ENCODE peak calls at places on chromosomes 16 and 17, in nine cellular contexts. One of them, this sample, is unnamed. For H3K9me3, the result is how much of the 10 kb centered on the place peaks cover.

GRCh38 chr17:82848022-82848592 is 8.3 kb upstream of the ZNF750 start:
- DNase-seq in heart left ventricle: no peak
- DNase-seq in testis: no peak
- DNase-seq in adrenal gland: no peak
- DNase-seq in A549: no peak
- DNase-seq in tibial nerve: peak
- DNase-seq in upper lobe of left lung: peak
- DNase-seq in transverse colon: peak
- DNase-seq in stomach: peak
- DNase-seq in this sample: peak

GRCh38 chr16:13148836-13149235 is 247.4 kb downstream of the SHISA9 start:
- DNase-seq in upper lobe of left lung: no peak
- DNase-seq in A549: no peak
- DNase-seq in tibial nerve: no peak
- DNase-seq in transverse colon: no peak
- DNase-seq in heart left ventricle: no peak
- DNase-seq in adrenal gland: no peak
- DNase-seq in testis: no peak
- DNase-seq in stomach: no peak
- DNase-seq in this sample: no peak

GRCh38 chr16:80973991-80974390 is 32.7 kb downstream of the CMC2 start:
- DNase-seq in A549: no peak
- DNase-seq in heart left ventricle: no peak
- DNase-seq in testis: no peak
- DNase-seq in tibial nerve: no peak
- DNase-seq in stomach: no peak
- DNase-seq in transverse colon: no peak
- DNase-seq in upper lobe of left lung: no peak
- DNase-seq in adrenal gland: no peak
- DNase-seq in this sample: no peak

GRCh38 chr17:82791532-82791931 is 39.7 kb downstream of the TBCD start:
- DNase-seq in transverse colon: no peak
- DNase-seq in testis: no peak
- DNase-seq in heart left ventricle: no peak
- DNase-seq in upper lobe of left lung: no peak
- DNase-seq in adrenal gland: no peak
- DNase-seq in A549: no peak
- DNase-seq in stomach: no peak
- DNase-seq in tibial nerve: no peak
- DNase-seq in this sample: no peak

GRCh38 chr17:50688168-50688719 is 19.5 kb downstream of the ANKRD40 start:
- DNase-seq in heart left ventricle: no peak
- DNase-seq in stomach: no peak
- DNase-seq in tibial nerve: no peak
- DNase-seq in A549: no peak
- DNase-seq in transverse colon: no peak
- DNase-seq in testis: no peak
- DNase-seq in upper lobe of left lung: no peak
- DNase-seq in adrenal gland: no peak
- DNase-seq in this sample: no peak

GRCh38 chr17:40854175-40854814 is 12.7 kb downstream of the KRT12 start:
- DNase-seq in testis: no peak
- DNase-seq in adrenal gland: no peak
- DNase-seq in A549: peak
- DNase-seq in transverse colon: no peak
- DNase-seq in upper lobe of left lung: no peak
- DNase-seq in heart left ventricle: no peak
- DNase-seq in tibial nerve: no peak
- DNase-seq in stomach: no peak
- DNase-seq in this sample: no peak

GRCh38 chr17:59754547-59754946 is 47.1 kb downstream of the VMP1 start:
- DNase-seq in transverse colon: no peak
- DNase-seq in adrenal gland: peak
- DNase-seq in stomach: no peak
- DNase-seq in heart left ventricle: no peak
- DNase-seq in upper lobe of left lung: no peak
- DNase-seq in A549: peak
- DNase-seq in tibial nerve: no peak
- DNase-seq in testis: no peak
- DNase-seq in this sample: no peak

GRCh38 chr16:57413301-57413730 is 8.7 kb downstream of the CCL17 start:
- DNase-seq in upper lobe of left lung: peak
- DNase-seq in adrenal gland: no peak
- DNase-seq in A549: no peak
- DNase-seq in heart left ventricle: no peak
- DNase-seq in stomach: no peak
- DNase-seq in testis: no peak
- DNase-seq in transverse colon: no peak
- DNase-seq in tibial nerve: no peak
- DNase-seq in this sample: peak

GRCh38 chr17:45092932-45093430 is 31.9 kb downstream of the NMT1 start:
- DNase-seq in stomach: peak
- DNase-seq in A549: peak
- DNase-seq in transverse colon: peak
- DNase-seq in tibial nerve: peak
- DNase-seq in upper lobe of left lung: no peak
- DNase-seq in testis: peak
- DNase-seq in heart left ventricle: peak
- DNase-seq in adrenal gland: peak
- DNase-seq in this sample: no peak

GRCh38 chr16:27853101-27853500 is 210.4 kb downstream of the GSG1L start:
- DNase-seq in upper lobe of left lung: no peak
- DNase-seq in A549: no peak
- DNase-seq in transverse colon: no peak
- DNase-seq in testis: no peak
- DNase-seq in adrenal gland: no peak
- DNase-seq in stomach: no peak
- DNase-seq in heart left ventricle: no peak
- DNase-seq in tibial nerve: no peak
- DNase-seq in this sample: peak

GRCh38 chr16:1527836-1528811 is 5.3 kb upstream of the TMEM204 start:
- DNase-seq in tibial nerve: no peak
- DNase-seq in stomach: no peak
- DNase-seq in upper lobe of left lung: peak
- DNase-seq in testis: peak
- DNase-seq in heart left ventricle: peak
- DNase-seq in adrenal gland: peak
- DNase-seq in A549: no peak
- DNase-seq in transverse colon: no peak
- DNase-seq in this sample: no peak

GRCh38 chr16:29007865-29008593 is 23.2 kb downstream of the LAT start:
- DNase-seq in A549: no peak
- DNase-seq in adrenal gland: no peak
- DNase-seq in testis: peak
- DNase-seq in transverse colon: no peak
- DNase-seq in stomach: no peak
- DNase-seq in upper lobe of left lung: no peak
- DNase-seq in heart left ventricle: no peak
- DNase-seq in tibial nerve: no peak
- DNase-seq in this sample: no peak

GRCh38 chr17:82424001-82424862 is 5.8 kb upstream of the OGFOD3 start:
- DNase-seq in transverse colon: peak
- DNase-seq in testis: peak
- DNase-seq in stomach: peak
- DNase-seq in A549: no peak
- DNase-seq in heart left ventricle: peak
- DNase-seq in adrenal gland: no peak
- DNase-seq in upper lobe of left lung: peak
- DNase-seq in tibial nerve: peak
- DNase-seq in this sample: no peak

GRCh38 chr17:6421700-6422604 is 13.0 kb downstream of the AIPL1 start:
- DNase-seq in testis: peak
- DNase-seq in A549: peak
- DNase-seq in heart left ventricle: peak
- DNase-seq in stomach: peak
- DNase-seq in adrenal gland: peak
- DNase-seq in upper lobe of left lung: no peak
- DNase-seq in transverse colon: peak
- DNase-seq in tibial nerve: peak
- DNase-seq in this sample: peak

GRCh38 chr16:10128397-10129258 is 53.6 kb downstream of the GRIN2A start:
- DNase-seq in A549: no peak
- DNase-seq in transverse colon: no peak
- DNase-seq in testis: no peak
- DNase-seq in adrenal gland: no peak
- DNase-seq in upper lobe of left lung: no peak
- DNase-seq in stomach: no peak
- DNase-seq in tibial nerve: no peak
- DNase-seq in heart left ventricle: no peak
- DNase-seq in this sample: no peak

GRCh38 chr16:29820271-29820701 is at the start of gene MVP:
- DNase-seq in heart left ventricle: peak
- DNase-seq in upper lobe of left lung: peak
- DNase-seq in adrenal gland: peak
- DNase-seq in testis: peak
- DNase-seq in A549: peak
- DNase-seq in tibial nerve: peak
- DNase-seq in stomach: peak
- DNase-seq in transverse colon: peak
- DNase-seq in this sample: peak

GRCh38 chr17:80619535-80620235 is 75.0 kb downstream of the RPTOR start:
- DNase-seq in stomach: no peak
- DNase-seq in adrenal gland: no peak
- DNase-seq in A549: peak
- DNase-seq in upper lobe of left lung: no peak
- DNase-seq in tibial nerve: no peak
- DNase-seq in transverse colon: no peak
- DNase-seq in heart left ventricle: no peak
- DNase-seq in testis: no peak
- DNase-seq in this sample: no peak

GRCh38 chr17:4675791-4676190 is 28.1 kb downstream of the PELP1 start:
- DNase-seq in A549: no peak
- DNase-seq in adrenal gland: no peak
- DNase-seq in upper lobe of left lung: no peak
- DNase-seq in tibial nerve: no peak
- DNase-seq in transverse colon: no peak
- DNase-seq in stomach: no peak
- DNase-seq in heart left ventricle: no peak
- DNase-seq in testis: no peak
- DNase-seq in this sample: no peak

GRCh38 chr17:4672726-4673125 is 31.2 kb downstream of the PELP1 start:
- DNase-seq in upper lobe of left lung: peak
- DNase-seq in tibial nerve: no peak
- DNase-seq in stomach: no peak
- DNase-seq in transverse colon: no peak
- DNase-seq in testis: no peak
- DNase-seq in A549: no peak
- DNase-seq in heart left ventricle: no peak
- DNase-seq in adrenal gland: no peak
- DNase-seq in this sample: no peak

GRCh38 chr17:4673169-4673568 is 30.8 kb downstream of the PELP1 start:
- DNase-seq in A549: no peak
- DNase-seq in transverse colon: no peak
- DNase-seq in upper lobe of left lung: no peak
- DNase-seq in stomach: no peak
- DNase-seq in heart left ventricle: no peak
- DNase-seq in adrenal gland: no peak
- DNase-seq in testis: no peak
- DNase-seq in tibial nerve: no peak
- DNase-seq in this sample: no peak

GRCh38 chr17:4673986-4674770 is 29.8 kb downstream of the PELP1 start:
- DNase-seq in A549: no peak
- DNase-seq in heart left ventricle: no peak
- DNase-seq in adrenal gland: peak
- DNase-seq in testis: peak
- DNase-seq in upper lobe of left lung: no peak
- DNase-seq in transverse colon: no peak
- DNase-seq in stomach: no peak
- DNase-seq in tibial nerve: no peak
- DNase-seq in this sample: no peak

DNA sequence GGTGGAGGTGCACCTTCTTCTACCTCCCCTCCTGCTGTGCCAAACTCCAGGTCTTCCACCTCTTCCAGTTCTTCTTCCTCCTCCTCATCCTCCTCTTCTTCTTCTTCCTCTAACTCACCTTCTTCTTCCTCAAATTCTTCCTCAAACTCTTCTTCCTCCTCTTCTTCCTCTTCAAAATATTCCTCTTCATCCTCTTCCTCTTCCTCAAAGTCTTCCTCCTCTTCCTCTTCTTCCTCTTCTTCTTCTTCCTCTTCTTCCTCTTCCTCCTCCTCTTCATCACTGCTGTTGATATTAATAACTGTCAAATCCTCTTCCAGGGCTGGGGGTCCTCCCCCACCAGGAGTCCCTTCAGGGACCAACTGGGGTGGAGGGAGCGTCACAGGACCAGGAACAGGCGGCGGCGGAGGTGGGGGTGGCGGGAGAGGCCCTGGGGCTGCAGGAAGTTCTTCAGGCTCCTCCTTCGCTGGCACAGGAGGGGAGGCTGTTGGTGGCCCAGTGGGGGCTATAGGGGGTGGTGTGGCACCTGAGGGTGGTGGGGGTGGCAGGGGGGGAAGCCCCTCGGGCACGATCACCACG is 30.7 kb upstream of the ALOX15 start:
- DNase-seq in upper lobe of left lung: no peak
- DNase-seq in stomach: no peak
- DNase-seq in A549: no peak
- DNase-seq in adrenal gland: no peak
- DNase-seq in heart left ventricle: no peak
- DNase-seq in testis: no peak
- DNase-seq in transverse colon: no peak
- DNase-seq in tibial nerve: no peak
- DNase-seq in this sample: no peak
- TF ChIP-seq POLR2A in upper lobe of left lung: no peak
- TF ChIP-seq POLR2A in stomach: no peak
- TF ChIP-seq POLR2A in A549: no peak
- TF ChIP-seq POLR2A in adrenal gland: no peak
- TF ChIP-seq POLR2A in heart left ventricle: no peak
- TF ChIP-seq POLR2A in testis: no peak
- TF ChIP-seq POLR2A in transverse colon: no peak
- TF ChIP-seq POLR2A in tibial nerve: no peak
- TF ChIP-seq POLR2A in this sample: no peak

GRCh38 chr17:74110467-74110866 is 93.0 kb upstream of the RPL38 start:
- DNase-seq in stomach: no peak
- DNase-seq in heart left ventricle: no peak
- DNase-seq in testis: no peak
- DNase-seq in upper lobe of left lung: no peak
- DNase-seq in adrenal gland: no peak
- DNase-seq in transverse colon: no peak
- DNase-seq in A549: no peak
- DNase-seq in tibial nerve: no peak
- DNase-seq in this sample: no peak
- H3K9me3 ChIP-seq in stomach: under half
- H3K9me3 ChIP-seq in heart left ventricle: under half
- H3K9me3 ChIP-seq in testis: under half
- H3K9me3 ChIP-seq in upper lobe of left lung: under half
- H3K9me3 ChIP-seq in adrenal gland: under half
- H3K9me3 ChIP-seq in transverse colon: under half
- H3K9me3 ChIP-seq in A549: under half
- H3K9me3 ChIP-seq in tibial nerve: under half
- H3K9me3 ChIP-seq in this sample: under half

GRCh38 chr17:67546578-67547527 is 169.8 kb downstream of the PITPNC1 start:
- DNase-seq in A549: no peak
- DNase-seq in adrenal gland: peak
- DNase-seq in upper lobe of left lung: peak
- DNase-seq in tibial nerve: no peak
- DNase-seq in stomach: peak
- DNase-seq in transverse colon: peak
- DNase-seq in heart left ventricle: peak
- DNase-seq in testis: peak
- DNase-seq in this sample: peak
- TF ChIP-seq CTCF in A549: no peak
- TF ChIP-seq CTCF in adrenal gland: peak
- TF ChIP-seq CTCF in upper lobe of left lung: no peak
- TF ChIP-seq CTCF in tibial nerve: no peak
- TF ChIP-seq CTCF in stomach: no peak
- TF ChIP-seq CTCF in transverse colon: no peak
- TF ChIP-seq CTCF in heart left ventricle: peak
- TF ChIP-seq CTCF in testis: no peak
- TF ChIP-seq CTCF in this sample: no peak

GRCh38 chr17:48539177-48539576 is 5.7 kb downstream of the HOXB2 start:
- DNase-seq in upper lobe of left lung: no peak
- DNase-seq in testis: no peak
- DNase-seq in adrenal gland: no peak
- DNase-seq in stomach: no peak
- DNase-seq in A549: no peak
- DNase-seq in transverse colon: no peak
- DNase-seq in heart left ventricle: no peak
- DNase-seq in tibial nerve: no peak
- DNase-seq in this sample: no peak
- TF ChIP-seq POLR2A in upper lobe of left lung: no peak
- TF ChIP-seq POLR2A in testis: no peak
- TF ChIP-seq POLR2A in adrenal gland: no peak
- TF ChIP-seq POLR2A in stomach: no peak
- TF ChIP-seq POLR2A in A549: no peak
- TF ChIP-seq POLR2A in transverse colon: no peak
- TF ChIP-seq POLR2A in heart left ventricle: no peak
- TF ChIP-seq POLR2A in tibial nerve: no peak
- TF ChIP-seq POLR2A in this sample: no peak